ENCODE peak calls at places on chromosomes 16 and 17, in five cellular contexts. W, X, Y, T and N are unnamed samples.

GRCh38 chr17:73586921-73587680 is 57.1 kb downstream of the SDK2 start:
- DNase-seq in Y (no peak), W (no peak), T (no peak), X (no peak), N (peak)

GRCh38 chr17:47368262-47368661 is 44.5 kb downstream of the EFCAB13 start:
- DNase-seq in T (no peak), X (no peak), Y (no peak), W (no peak), N (no peak)

GRCh38 chr17:76353599-76354316 is at the start of gene PRPSAP1:
- DNase-seq in Y (peak), W (peak), X (peak), T (peak), N (peak)

GRCh38 chr16:64449511-64449910 is 672.4 kb downstream of the CDH11 start:
- DNase-seq in W (no peak), X (no peak), Y (no peak), T (no peak), N (no peak)

GRCh38 chr17:61488878-61489718 is 36.9 kb downstream of the TBX4 start:
- DNase-seq in Y (no peak), X (no peak), T (no peak), W (no peak), N (no peak)

GRCh38 chr17:20173091-20173490 is 163.9 kb downstream of the SPECC1 start:
- DNase-seq in Y (no peak), W (no peak), T (no peak), X (no peak), N (no peak)

GRCh38 chr17:76278268-76278908 is 13.2 kb downstream of the UBALD2 start:
- DNase-seq in W (no peak), X (no peak), T (no peak), Y (no peak), N (no peak)

GRCh38 chr16:88141580-88141979 is 190.3 kb downstream of the BANP start:
- DNase-seq in W (peak), Y (no peak), X (no peak), T (no peak), N (peak)

GRCh38 chr16:81582655-81583441 is 138.2 kb downstream of the CMIP start:
- DNase-seq in Y (no peak), T (no peak), X (no peak), W (no peak), N (no peak)

GRCh38 chr16:89090669-89091426 is 2.8 kb upstream of the ACSF3 start:
- DNase-seq in W (no peak), T (no peak), Y (no peak), X (no peak), N (no peak)

GRCh38 chr17:80886641-80887573 is 104.7 kb upstream of the CHMP6 start:
- DNase-seq in W (peak), X (no peak), T (no peak), Y (no peak), N (peak)

GRCh38 chr16:11372924-11373306 is 27.7 kb downstream of the RMI2 start:
- DNase-seq in Y (no peak), W (no peak), T (no peak), X (no peak), N (no peak)

GRCh38 chr16:26985100-26986065 is 81.3 kb upstream of the C16orf82 start:
- DNase-seq in T (no peak), W (no peak), X (no peak), Y (no peak), N (no peak)